ENCODE peak calls at places on chromosomes 1 and 21, in four cellular contexts. M, I, F and V are unnamed samples.

GRCh38 chr21:14353712-14354111 is 29.2 kb downstream of the HSPA13 start:
- DNase-seq in M (no peak), I (no peak), F (no peak), V (no peak)

GRCh38 chr1:157994704-157995540 is 1.5 kb downstream of the KIRREL1 start:
- DNase-seq in M (no peak), I (peak; percentile 52), F (peak; percentile 20), V (no peak)

GRCh38 chr1:203706444-203706843 is 58.5 kb upstream of the LAX1 start:
- DNase-seq in M (no peak), I (no peak), F (no peak), V (peak; percentile 12)

GRCh38 chr1:115337633-115338456 is at the start of gene NGF:
- DNase-seq in M (no peak), I (peak; percentile 77), F (no peak), V (peak; percentile 69)

GRCh38 chr1:167145965-167146364 is 52.1 kb downstream of the STYXL2 start:
- DNase-seq in M (no peak), I (no peak), F (no peak), V (no peak)

GRCh38 chr1:63547621-63548294 is 24.4 kb downstream of the EFCAB7 start:
- DNase-seq in M (no peak), I (no peak), F (no peak), V (peak; percentile 44)

GRCh38 chr1:11885922-11886321 is 27.2 kb upstream of the NPPB start:
- DNase-seq in M (no peak), I (no peak), F (no peak), V (no peak)

GRCh38 chr1:68220420-68220819 is 11.9 kb downstream of the WLS start:
- DNase-seq in M (no peak), I (no peak), F (no peak), V (no peak)

GRCh38 chr1:87151500-87152421 is 176.9 kb upstream of the LMO4 start:
- DNase-seq in M (no peak), I (peak; percentile 47), F (peak; percentile 62), V (peak; percentile 66)

GRCh38 chr1:26417111-26417510 is 6.5 kb downstream of the LIN28A start:
- DNase-seq in M (peak; percentile 77), I (peak; percentile 17), F (peak; percentile 83), V (peak; percentile 31)

GRCh38 chr21:44300262-44300959 is 558 bp downstream of the PFKL start:
- DNase-seq in M (no peak), I (peak; percentile 67), F (peak; percentile 87), V (peak; percentile 16)

GRCh38 chr1:245579881-245580280 is 425.1 kb downstream of the KIF26B start:
- DNase-seq in M (no peak), I (no peak), F (no peak), V (no peak)

GRCh38 chr1:50368179-50369007 is 54.9 kb downstream of the DMRTA2 start:
- DNase-seq in M (no peak), I (peak; percentile 21), F (peak; percentile 35), V (no peak)

GRCh38 chr1:179061360-179062282 is 20.2 kb upstream of the TOR3A start:
- DNase-seq in M (no peak), I (no peak), F (no peak), V (no peak)

DNA sequence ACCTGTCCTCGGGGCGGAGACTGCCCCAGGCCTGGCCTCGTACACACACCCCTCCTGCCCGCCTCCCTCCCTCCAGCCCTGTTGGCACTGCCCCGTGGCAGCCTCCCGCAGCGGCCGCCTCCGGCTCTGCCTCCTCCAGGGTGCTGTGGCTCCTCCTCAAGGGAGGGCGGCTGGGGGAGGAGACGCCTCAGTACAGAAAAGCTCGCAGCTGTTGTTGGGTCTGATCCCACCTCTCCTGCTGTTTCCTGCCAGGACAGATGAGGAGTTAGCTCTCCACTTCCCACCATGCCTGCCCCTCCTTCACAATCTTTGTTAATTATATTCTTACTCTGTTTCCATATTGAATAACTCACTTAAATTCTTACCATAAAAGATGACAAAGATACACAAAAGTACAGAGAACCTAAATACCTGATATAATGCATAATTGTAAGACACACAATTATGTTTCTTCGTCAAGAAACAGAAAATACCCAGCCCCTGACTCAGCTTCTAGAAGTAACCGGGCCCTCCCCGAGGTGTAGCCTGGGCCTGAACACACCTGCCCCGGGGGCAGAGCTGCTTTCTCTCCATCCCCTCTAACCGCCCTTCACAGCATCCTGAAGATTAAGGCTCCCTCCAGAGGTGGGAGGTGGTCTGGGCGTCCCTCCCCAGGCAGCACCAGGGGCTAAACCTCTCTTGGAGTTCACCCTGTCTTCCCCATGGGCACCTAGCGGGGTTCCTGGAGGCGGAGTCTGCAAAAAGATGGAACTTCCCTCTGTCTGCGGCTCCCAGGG is 30.6 kb upstream of the COL6A1 start:
- DNase-seq in M (peak; percentile 65), I (peak; percentile 81), F (peak; percentile 36), V (peak; percentile 25)
- H3K36me3 ChIP-seq in M (no peaks in the 10 kb centered on the region), I (no peaks in the 10 kb centered on the region), F (no peaks in the 10 kb centered on the region), V (no peaks in the 10 kb centered on the region)

DNA sequence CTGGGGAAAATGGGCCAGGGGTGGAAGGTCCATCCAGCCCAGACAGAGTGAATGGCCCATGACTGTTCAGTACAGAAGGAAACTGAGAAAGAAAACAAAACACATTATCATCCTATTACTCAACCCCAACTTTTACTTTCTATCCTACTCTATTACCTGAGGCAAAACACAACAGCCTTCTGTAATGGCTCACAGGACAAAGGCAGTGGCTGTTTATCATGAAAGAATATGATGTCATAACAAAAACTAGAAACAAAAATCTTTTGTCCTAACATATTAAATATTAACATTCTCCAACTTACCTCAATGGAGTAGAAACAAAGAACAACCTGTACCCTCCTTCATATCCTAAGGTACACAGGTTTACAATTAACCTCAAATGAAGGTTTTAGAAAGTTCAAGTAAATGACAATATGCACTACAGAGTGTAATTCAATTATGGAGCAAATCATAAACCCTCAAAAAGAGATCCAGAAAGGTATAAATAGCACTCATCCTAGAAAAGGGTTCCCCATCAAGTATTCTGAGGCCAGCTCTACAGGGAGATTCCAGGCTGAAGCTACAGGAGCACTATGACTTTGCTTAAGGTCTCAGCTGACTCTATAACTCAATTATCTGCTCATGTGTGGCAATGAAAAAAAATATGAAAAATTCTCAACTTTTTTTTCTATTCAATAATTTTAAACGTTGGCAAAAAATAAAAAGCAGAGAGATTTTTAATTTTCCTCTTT is 15.1 kb downstream of the ELK4 start:
- DNase-seq in M (no peak), I (no peak), F (peak; percentile 17), V (no peak)
- H3K36me3 ChIP-seq in M (peaks cover 88% of the 10 kb centered on the region), I (no peaks in the 10 kb centered on the region), F (peaks cover 75% of the 10 kb centered on the region), V (peaks cover 51% of the 10 kb centered on the region)

DNA sequence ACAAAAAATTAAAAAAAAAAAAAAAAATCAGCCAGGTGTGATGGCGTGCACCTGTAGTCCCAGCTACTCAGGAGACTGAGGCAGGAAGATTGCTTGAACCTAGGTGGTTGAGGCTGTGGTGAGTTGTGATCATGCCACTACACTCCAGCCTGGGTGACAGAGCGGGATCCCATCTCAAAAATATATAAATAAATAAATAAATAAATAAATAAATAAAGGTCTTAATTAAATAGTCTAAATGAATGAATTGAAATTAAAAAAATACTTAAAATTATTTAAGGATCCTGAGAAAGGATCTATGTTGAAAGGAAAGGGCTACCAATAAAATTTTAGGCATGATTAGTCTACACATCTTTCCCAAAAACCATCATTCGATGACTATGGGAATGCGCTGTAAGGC is 67.4 kb upstream of the HP1BP3 start:
- DNase-seq in M (no peak), I (no peak), F (no peak), V (no peak)
- H3K36me3 ChIP-seq in M (peaks cover 91% of the 10 kb centered on the region), I (no peaks in the 10 kb centered on the region), F (peaks cover 56% of the 10 kb centered on the region), V (peaks cover 49% of the 10 kb centered on the region)

DNA sequence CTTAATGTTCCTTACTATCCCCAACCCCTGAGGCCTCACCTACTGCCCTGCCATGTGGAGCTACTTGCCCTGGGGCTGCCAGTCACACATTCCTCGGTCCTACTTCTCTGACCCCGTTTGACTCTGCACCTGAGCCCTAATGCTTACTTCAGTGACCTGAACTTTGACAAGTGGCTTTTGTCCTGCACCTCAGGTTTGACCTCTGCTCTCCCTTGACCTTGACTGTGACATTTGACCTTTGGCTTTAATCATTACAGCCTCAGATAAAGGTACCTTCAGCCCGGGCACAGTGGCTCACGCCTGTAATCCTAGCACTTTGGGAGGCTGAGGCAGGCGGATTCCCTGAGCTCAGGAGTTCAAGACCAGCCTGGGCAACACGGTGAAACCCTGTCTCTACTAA is 22.8 kb downstream of the MR1 start:
- DNase-seq in M (no peak), I (no peak), F (no peak), V (no peak)
- H3K36me3 ChIP-seq in M (no peaks in the 10 kb centered on the region), I (no peaks in the 10 kb centered on the region), F (no peaks in the 10 kb centered on the region), V (no peaks in the 10 kb centered on the region)

GRCh38 chr1:41572224-41572623 is 87.7 kb upstream of the EDN2 start:
- DNase-seq in M (no peak), I (no peak), F (no peak), V (no peak)
- H3K36me3 ChIP-seq in M (no peaks in the 10 kb centered on the region), I (no peaks in the 10 kb centered on the region), F (no peaks in the 10 kb centered on the region), V (no peaks in the 10 kb centered on the region)

GRCh38 chr1:27418326-27418761 is 25.9 kb downstream of the GPR3 start:
- DNase-seq in M (no peak), I (peak; percentile 70), F (peak; percentile 64), V (peak; percentile 88)
- H3K36me3 ChIP-seq in M (peaks cover 64% of the 10 kb centered on the region), I (no peaks in the 10 kb centered on the region), F (peaks cover 42% of the 10 kb centered on the region), V (peaks cover 35% of the 10 kb centered on the region)